ENCODE peak calls at places on chromosomes 11 and 22, in eight cellular contexts. R is GM10248, G is NCI-H748 treated with DMSO at 0.1 percent for 48 hours, L is OCI-LY7, B is fibroblast of mammary gland, Q is MG63, W is mucosa of descending colon, I is activated T-cell treated with anti-CD3 and anti-CD28 coated beads for 24 hours. A is an unnamed sample.

GRCh38 chr11:14902650-14903350 is 10.8 kb upstream of the CYP2R1 start:
- DNase-seq in R (no peak), G (no peak), L (no peak), B (peak; percentile 81), Q (peak; percentile 50), W (no peak), I (no peak), A (no peak)

GRCh38 chr11:10678106-10678505 is 15.4 kb downstream of the IRAG1 start:
- DNase-seq in R (no peak), G (no peak), L (no peak), B (no peak), Q (no peak), W (no peak), I (no peak), A (no peak)

GRCh38 chr22:47564651-47565050 is 802.2 kb downstream of the TBC1D22A start:
- DNase-seq in R (no peak), G (peak; percentile 96), L (no peak), B (no peak), Q (no peak), W (no peak), I (no peak), A (no peak)

GRCh38 chr11:116953525-116954284 is 116.3 kb upstream of the APOA1 start:
- DNase-seq in R (no peak), G (no peak), L (peak; percentile 56), B (no peak), Q (no peak), W (no peak), I (no peak), A (no peak)

GRCh38 chr11:78313181-78313788 is 104.3 kb downstream of the GAB2 start:
- DNase-seq in R (no peak), G (no peak), L (no peak), B (peak; percentile 94), Q (peak; percentile 58), W (no peak), I (no peak), A (no peak)

GRCh38 chr11:9090488-9091043 is 833 bp downstream of the SCUBE2 start:
- DNase-seq in R (no peak), G (no peak), L (no peak), B (no peak), Q (no peak), W (no peak), I (no peak), A (no peak)

GRCh38 chr11:28476053-28476452 is 367.9 kb downstream of the METTL15 start:
- DNase-seq in R (no peak), G (no peak), L (no peak), B (no peak), Q (no peak), W (no peak), I (no peak), A (no peak)

GRCh38 chr22:23243006-23243573 is 62.8 kb downstream of the BCR start:
- DNase-seq in R (peak; percentile 65), G (no peak), L (no peak), B (no peak), Q (no peak), W (peak; percentile 34), I (peak; percentile 70), A (peak; percentile 63)

GRCh38 chr22:43247546-43248260 is 60.8 kb upstream of the TTLL12 start:
- DNase-seq in R (no peak), G (no peak), L (no peak), B (no peak), Q (no peak), W (no peak), I (no peak), A (no peak)

GRCh38 chr11:76598426-76598839 is 72.1 kb downstream of the LRRC32 start:
- DNase-seq in R (peak; percentile 77), G (no peak), L (peak; percentile 87), B (peak; percentile 56), Q (no peak), W (peak; percentile 49), I (no peak), A (no peak)

GRCh38 chr11:120021391-120021953 is 116.4 kb downstream of the TRIM29 start:
- DNase-seq in R (no peak), G (no peak), L (no peak), B (no peak), Q (no peak), W (no peak), I (no peak), A (no peak)

GRCh38 chr11:30595929-30596328 is 9.8 kb upstream of the MPPED2 start:
- DNase-seq in R (no peak), G (no peak), L (no peak), B (no peak), Q (no peak), W (no peak), I (no peak), A (no peak)

GRCh38 chr11:44146931-44147330 is 51.5 kb downstream of the EXT2 start:
- DNase-seq in R (no peak), G (no peak), L (no peak), B (no peak), Q (no peak), W (no peak), I (no peak), A (no peak)

GRCh38 chr11:111761056-111761455 is 5.1 kb downstream of the PPP2R1B start:
- DNase-seq in R (no peak), G (no peak), L (no peak), B (no peak), Q (no peak), W (no peak), I (no peak), A (no peak)

GRCh38 chr11:119521551-119521950 is 98.6 kb upstream of the THY1 start:
- DNase-seq in R (no peak), G (no peak), L (no peak), B (no peak), Q (no peak), W (no peak), I (no peak), A (no peak)

GRCh38 chr11:117273550-117274289 is 17.4 kb upstream of the BACE1-AS start:
- DNase-seq in R (no peak), G (no peak), L (no peak), B (peak; percentile 91), Q (no peak), W (no peak), I (no peak), A (no peak)

GRCh38 chr22:35630891-35631290 is 13.8 kb upstream of the MB start:
- DNase-seq in R (no peak), G (no peak), L (no peak), B (no peak), Q (no peak), W (no peak), I (no peak), A (no peak)

GRCh38 chr11:115391598-115391997 is 112.6 kb downstream of the CADM1 start:
- DNase-seq in R (no peak), G (no peak), L (peak; percentile 80), B (no peak), Q (no peak), W (no peak), I (no peak), A (no peak)

GRCh38 chr22:42596376-42596775 is 18.3 kb downstream of the POLDIP3 start:
- DNase-seq in R (no peak), G (no peak), L (no peak), B (no peak), Q (no peak), W (no peak), I (no peak), A (no peak)

GRCh38 chr22:23180301-23180892 is at the start of gene BCR:
- DNase-seq in R (peak; percentile 84), G (no peak), L (peak; percentile 77), B (peak; percentile 51), Q (peak; percentile 68), W (peak; percentile 78), I (peak; percentile 38), A (no peak)

GRCh38 chr11:5504403-5504891 is 5.3 kb downstream of the UBQLN3 start:
- DNase-seq in R (no peak), G (no peak), L (no peak), B (no peak), Q (no peak), W (no peak), I (no peak), A (no peak)

GRCh38 chr22:49306632-49306975 is 521.1 kb downstream of the BRD1 start:
- DNase-seq in R (no peak), G (no peak), L (no peak), B (no peak), Q (no peak), W (no peak), I (no peak), A (no peak)

GRCh38 chr11:3735827-3736226 is 61.5 kb downstream of the NUP98 start:
- DNase-seq in R (no peak), G (no peak), L (no peak), B (peak; percentile 61), Q (no peak), W (no peak), I (no peak), A (no peak)

A was measured in stimulated activated CD4-positive, alpha-beta T cell treated with anti-CD3 and anti-CD28 coated beads, Interleukin-12 subunit alpha, Interleukin-12 subunit beta, amount 100 ng/mL, for 48 hours.